ENCODE peak calls at places on chromosomes 3 and 15, in seven cellular contexts. P, L, S, J, T, U and R are unnamed samples. For H3K4me1, the result is how much of the 10 kb centered on the place peaks cover.

GRCh38 chr3:69866988-69867720 is 127.9 kb downstream of the MITF start:
- DNase-seq in P (no peak), L (no peak), S (no peak), J (peak), T (no peak), U (no peak), R (peak)

GRCh38 chr3:143895805-143896204 is 47.5 kb upstream of the SLC9A9 start:
- DNase-seq in P (no peak), L (no peak), S (no peak), J (peak), T (no peak), U (peak), R (no peak)

GRCh38 chr15:65286069-65286703 is 497 bp downstream of the PARP16 start:
- DNase-seq in P (no peak), L (peak), S (peak), J (no peak), T (peak), U (peak), R (no peak)

GRCh38 chr3:178320481-178321352 is 215.5 kb upstream of the KCNMB2 start:
- DNase-seq in P (no peak), L (no peak), S (no peak), J (peak), T (no peak), U (peak), R (peak)

GRCh38 chr3:125589743-125590142 is 5.6 kb downstream of the OSBPL11 start:
- DNase-seq in P (no peak), L (no peak), S (no peak), J (no peak), T (no peak), U (no peak), R (no peak)

GRCh38 chr15:65869954-65870871 is 922 bp downstream of the RAB11A start:
- DNase-seq in P (no peak), L (peak), S (peak), J (peak), T (peak), U (peak), R (peak)

GRCh38 chr15:29789871-29790270 is 32.4 kb downstream of the TJP1 start:
- DNase-seq in P (no peak), L (no peak), S (no peak), J (no peak), T (no peak), U (no peak), R (no peak)

GRCh38 chr15:83108266-83109219 is 1.1 kb downstream of the TM6SF1 start:
- DNase-seq in P (no peak), L (peak), S (no peak), J (peak), T (peak), U (peak), R (no peak)

GRCh38 chr15:58182460-58183163 is 44.4 kb downstream of the AQP9 start:
- DNase-seq in P (peak), L (peak), S (peak), J (peak), T (no peak), U (peak), R (peak)

GRCh38 chr3:53169045-53169831 is 8.2 kb downstream of the PRKCD start:
- DNase-seq in P (no peak), L (peak), S (no peak), J (no peak), T (no peak), U (no peak), R (no peak)

GRCh38 chr3:142888484-142889262 is at the start of gene PCOLCE2:
- DNase-seq in P (peak), L (peak), S (peak), J (no peak), T (peak), U (no peak), R (no peak)

GRCh38 chr3:36663666-36664291 is 100.6 kb downstream of the DCLK3 start:
- DNase-seq in P (no peak), L (no peak), S (no peak), J (peak), T (no peak), U (peak), R (peak)

GRCh38 chr15:29053661-29054131 is 167.9 kb downstream of the APBA2 start:
- DNase-seq in P (no peak), L (no peak), S (no peak), J (no peak), T (no peak), U (no peak), R (no peak)

GRCh38 chr15:68618339-68619302 is 39.8 kb downstream of the CORO2B start:
- DNase-seq in P (no peak), L (no peak), S (no peak), J (peak), T (no peak), U (no peak), R (no peak)

GRCh38 chr3:63961891-63962290 is 49.7 kb upstream of the SCAANT1 start:
- DNase-seq in P (peak), L (peak), S (peak), J (peak), T (no peak), U (peak), R (peak)

GRCh38 chr15:89090791-89091666 is 2.8 kb downstream of the ABHD2 start:
- DNase-seq in P (no peak), L (no peak), S (no peak), J (peak), T (peak), U (peak), R (no peak)

GRCh38 chr15:65337436-65338070 is 33.1 kb downstream of the RNU5B-1 start:
- DNase-seq in P (no peak), L (no peak), S (no peak), J (no peak), T (no peak), U (no peak), R (no peak)

GRCh38 chr3:197168063-197168462 is 130.3 kb downstream of the DLG1 start:
- DNase-seq in P (no peak), L (peak), S (no peak), J (no peak), T (no peak), U (no peak), R (no peak)

GRCh38 chr3:66413151-66413751 is 87.6 kb downstream of the LRIG1 start:
- DNase-seq in P (no peak), L (no peak), S (no peak), J (peak), T (no peak), U (peak), R (peak)
- H3K4me1 ChIP-seq in P (under half), L (under half), S (under half), J (under half), T (under half), U (under half), R (under half)

GRCh38 chr3:20052851-20053250 is 12.6 kb downstream of the KAT2B start:
- DNase-seq in P (no peak), L (no peak), S (no peak), J (no peak), T (no peak), U (no peak), R (no peak)
- H3K4me1 ChIP-seq in P (under half), L (under half), S (under half), J (under half), T (under half), U (under half), R (under half)

GRCh38 chr3:194139977-194140351 is 4.0 kb downstream of the HES1 start:
- DNase-seq in P (no peak), L (no peak), S (no peak), J (peak), T (no peak), U (no peak), R (no peak)

GRCh38 chr3:194137314-194138097 is 1.6 kb downstream of the HES1 start:
- DNase-seq in P (no peak), L (peak), S (peak), J (peak), T (peak), U (no peak), R (no peak)

GRCh38 chr3:194138098-194138474 is 2.1 kb downstream of the HES1 start:
- DNase-seq in P (no peak), L (no peak), S (no peak), J (no peak), T (peak), U (no peak), R (peak)

GRCh38 chr3:194139085-194139976 is 3.4 kb downstream of the HES1 start:
- DNase-seq in P (no peak), L (peak), S (peak), J (peak), T (peak), U (no peak), R (peak)

GRCh38 chr3:194138732-194139084 is 2.8 kb downstream of the HES1 start:
- DNase-seq in P (no peak), L (no peak), S (no peak), J (peak), T (no peak), U (no peak), R (no peak)
- H3K4me1 ChIP-seq in P (under half), L (under half), S (half or more), J (under half), T (under half), U (under half), R (under half)

DNA sequence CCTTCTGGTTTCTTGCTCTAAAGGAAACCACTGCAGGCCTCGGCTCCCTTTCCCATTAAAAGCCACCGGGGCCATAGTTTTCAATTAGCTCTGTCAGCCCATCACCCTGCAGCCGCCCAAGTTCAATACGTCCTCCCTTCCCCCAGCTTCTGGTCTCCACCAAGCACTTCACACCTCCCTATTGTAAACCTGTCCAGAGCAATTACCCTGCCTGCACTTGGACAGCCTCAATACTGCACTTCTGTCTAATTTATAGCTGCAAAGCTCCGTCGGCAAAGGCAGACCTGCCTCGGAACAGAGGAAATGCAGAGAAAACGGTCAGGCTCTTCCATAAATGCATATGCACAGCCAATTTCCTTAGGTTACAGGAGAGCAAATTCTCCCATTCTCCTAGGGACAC is 21.9 kb downstream of the LRIG1 start:
- DNase-seq in P (no peak), L (no peak), S (no peak), J (no peak), T (no peak), U (no peak), R (no peak)
- H3K4me1 ChIP-seq in P (under half), L (half or more), S (under half), J (under half), T (half or more), U (under half), R (under half)

GRCh38 chr15:52784799-52785671 is 5.1 kb downstream of the ONECUT1 start:
- DNase-seq in P (no peak), L (peak), S (no peak), J (no peak), T (no peak), U (no peak), R (no peak)

GRCh38 chr15:52787123-52787503 is 3.0 kb downstream of the ONECUT1 start:
- DNase-seq in P (no peak), L (peak), S (no peak), J (no peak), T (no peak), U (no peak), R (no peak)

GRCh38 chr15:52786436-52787122 is 3.6 kb downstream of the ONECUT1 start:
- DNase-seq in P (no peak), L (peak), S (no peak), J (no peak), T (no peak), U (no peak), R (no peak)

GRCh38 chr15:52783929-52784798 is 6.0 kb downstream of the ONECUT1 start:
- DNase-seq in P (peak), L (peak), S (peak), J (no peak), T (no peak), U (no peak), R (no peak)

DNA sequence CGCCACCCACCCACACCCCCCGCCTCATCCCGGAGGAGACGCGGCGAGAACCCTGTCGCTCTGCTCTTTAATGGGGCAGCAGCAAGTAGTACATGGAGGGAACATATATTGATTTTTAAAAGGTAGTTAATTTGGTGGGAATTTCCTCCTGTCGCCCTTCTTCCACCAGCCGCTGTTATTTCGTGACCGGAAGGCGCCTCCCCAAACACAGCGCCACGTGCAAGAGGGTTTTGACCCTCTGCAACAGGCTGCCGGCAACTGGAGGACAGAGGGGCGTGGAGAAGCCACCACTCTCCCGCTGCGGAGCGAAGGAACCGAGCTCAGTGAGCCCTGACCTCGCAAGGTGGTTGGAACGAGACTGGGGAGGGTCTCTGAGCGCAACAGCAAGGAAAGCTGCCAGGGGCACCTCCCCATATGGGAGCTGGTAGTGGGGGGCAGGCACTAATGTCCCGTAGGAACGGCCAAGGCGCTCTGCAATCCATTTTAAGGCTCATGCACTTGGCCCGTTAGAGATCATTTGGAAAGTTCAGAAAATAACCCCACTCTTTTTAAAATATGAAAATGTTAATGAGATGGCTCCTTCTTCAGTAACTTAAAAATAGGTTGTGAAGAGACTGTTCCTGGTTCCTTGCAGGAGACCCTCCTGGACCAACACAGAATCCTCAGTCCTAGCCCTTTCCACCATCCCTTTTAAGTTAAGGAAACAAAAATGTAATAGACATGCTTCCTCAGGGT is 4.3 kb downstream of the ONECUT1 start:
- DNase-seq in P (no peak), L (peak), S (no peak), J (no peak), T (no peak), U (no peak), R (no peak)
- H3K4me1 ChIP-seq in P (under half), L (under half), S (under half), J (under half), T (under half), U (under half), R (under half)

GRCh38 chr3:171786997-171787396 is 23.3 kb downstream of the PLD1 start:
- DNase-seq in P (no peak), L (no peak), S (no peak), J (no peak), T (no peak), U (no peak), R (no peak)
- H3K4me1 ChIP-seq in P (under half), L (under half), S (under half), J (under half), T (under half), U (under half), R (under half)

GRCh38 chr3:194961149-194961548 is 275.5 kb downstream of the FAM43A start:
- DNase-seq in P (no peak), L (no peak), S (no peak), J (no peak), T (no peak), U (no peak), R (no peak)
- H3K4me1 ChIP-seq in P (under half), L (under half), S (under half), J (under half), T (under half), U (under half), R (under half)

DNA sequence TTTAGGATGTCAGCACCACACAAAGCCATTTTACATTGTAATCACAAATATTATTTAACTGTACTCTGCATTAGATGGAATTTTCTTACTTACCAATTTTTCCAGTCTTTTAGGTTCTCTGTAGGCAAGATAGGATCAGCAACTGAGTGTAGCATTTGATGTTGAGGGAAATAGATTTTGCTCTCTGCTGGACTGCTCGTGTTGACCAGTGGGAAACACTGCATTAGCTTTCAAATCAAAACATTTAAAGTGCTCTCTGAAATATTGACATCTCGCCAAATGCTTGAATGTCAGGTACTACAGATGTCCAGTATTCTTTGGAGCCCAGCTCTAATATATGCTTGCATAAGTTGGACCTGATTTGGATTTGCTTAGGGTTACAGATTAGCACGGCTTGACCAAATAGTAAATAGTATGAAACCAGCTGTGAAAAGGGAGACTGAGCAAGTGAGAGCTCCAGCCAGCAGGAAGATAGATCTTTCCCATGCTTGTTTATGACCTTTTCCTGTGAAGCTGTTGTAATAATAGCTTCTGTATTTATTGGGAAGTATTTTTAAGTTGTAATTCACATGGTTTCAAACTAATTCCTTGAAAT is 29.5 kb downstream of the P2RY14 start:
- DNase-seq in P (no peak), L (no peak), S (no peak), J (no peak), T (no peak), U (no peak), R (no peak)
- H3K4me1 ChIP-seq in P (under half), L (under half), S (under half), J (under half), T (under half), U (under half), R (under half)

DNA sequence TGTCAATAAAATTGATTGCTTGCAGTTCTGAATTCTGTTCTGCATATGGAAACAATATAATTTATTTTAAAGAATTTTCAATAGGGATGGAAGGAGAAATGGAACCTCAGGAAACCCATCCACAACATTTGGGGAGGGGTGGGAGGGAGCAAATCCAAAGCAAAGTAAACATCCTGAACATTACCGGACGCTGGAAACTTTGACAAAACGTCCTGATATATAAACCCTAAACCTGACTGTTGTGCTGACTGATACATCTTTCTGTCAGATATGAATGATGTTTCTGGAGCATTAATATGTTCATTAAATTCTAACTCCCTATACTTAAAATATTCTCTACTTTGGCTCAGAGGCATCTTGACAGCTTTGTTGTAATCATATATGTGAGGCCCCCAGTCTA is 478.9 kb downstream of the FOXP1 start:
- DNase-seq in P (no peak), L (no peak), S (no peak), J (no peak), T (no peak), U (no peak), R (no peak)
- H3K4me1 ChIP-seq in P (half or more), L (under half), S (under half), J (under half), T (under half), U (under half), R (under half)

GRCh38 chr3:100263583-100263982 is 2.8 kb downstream of the TBC1D23 start:
- DNase-seq in P (no peak), L (no peak), S (no peak), J (no peak), T (no peak), U (no peak), R (no peak)
- H3K4me1 ChIP-seq in P (under half), L (under half), S (under half), J (under half), T (under half), U (under half), R (under half)